ENCODE peak calls at places on chromosomes 3 and 15, in ten cellular contexts. K is hepatic stellate cell; H is AG10803; P is HuH-7; I is sciatic nerve; A is NCI-H2171; U is posterior cingulate gyrus; O is AG20443; X is activated effector memory CD4-positive, alpha-beta T cell treated with anti-CD3 and anti-CD28 coated beads, Interleukin-2, amount 50 U/mL, for 16 hours; T is T-helper 17 cell. B is an unnamed sample.

GRCh38 chr15:71465109-71465508 is 345.2 kb upstream of the NR2E3 start:
- DNase-seq in K (no peak), H (no peak), P (no peak), I (no peak), A (no peak), U (no peak), O (no peak), X (no peak), T (no peak), B (no peak)

GRCh38 chr15:28098360-28098765 is 752 bp downstream of the OCA2 start:
- DNase-seq in K (no peak), H (no peak), P (no peak), I (peak), A (peak), U (no peak), O (no peak), X (no peak), T (no peak), B (no peak)

GRCh38 chr3:73086071-73086494 is 24.6 kb downstream of the EBLN2 start:
- DNase-seq in K (peak), H (peak), P (peak), I (peak), A (peak), U (peak), O (peak), X (peak), T (peak), B (peak)

GRCh38 chr3:195129644-195130492 is 141.1 kb downstream of the XXYLT1 start:
- DNase-seq in K (no peak), H (no peak), P (no peak), I (no peak), A (no peak), U (no peak), O (no peak), X (peak), T (no peak), B (no peak)

GRCh38 chr3:82707035-82707434 is 945.6 kb upstream of the GBE1 start:
- DNase-seq in K (no peak), H (no peak), P (no peak), I (no peak), A (no peak), U (no peak), O (no peak), X (no peak), T (no peak), B (no peak)

GRCh38 chr3:110518031-110518430 is 553.6 kb upstream of the NECTIN3 start:
- DNase-seq in K (no peak), H (no peak), P (no peak), I (no peak), A (no peak), U (no peak), O (no peak), X (no peak), T (no peak), B (no peak)

GRCh38 chr15:30990451-30991300 is 752 bp downstream of the MTMR10 start:
- DNase-seq in K (no peak), H (peak), P (no peak), I (no peak), A (no peak), U (no peak), O (peak), X (no peak), T (no peak), B (no peak)

GRCh38 chr3:114624676-114625181 is 330.9 kb downstream of the TIGIT start:
- DNase-seq in K (peak), H (peak), P (peak), I (peak), A (no peak), U (peak), O (peak), X (no peak), T (no peak), B (peak)

GRCh38 chr15:100537326-100537725 is 8.6 kb upstream of the CERS3 start:
- DNase-seq in K (no peak), H (no peak), P (no peak), I (no peak), A (no peak), U (no peak), O (no peak), X (no peak), T (no peak), B (no peak)

GRCh38 chr3:183710231-183710630 is 12.6 kb downstream of the YEATS2 start:
- DNase-seq in K (no peak), H (no peak), P (no peak), I (no peak), A (no peak), U (no peak), O (no peak), X (no peak), T (no peak), B (no peak)

GRCh38 chr3:36944012-36944640 is 728 bp downstream of the TRANK1 start:
- DNase-seq in K (peak), H (peak), P (peak), I (peak), A (no peak), U (peak), O (peak), X (peak), T (peak), B (peak)

GRCh38 chr3:106814231-106814630 is 563.0 kb upstream of the CCDC54 start:
- DNase-seq in K (no peak), H (peak), P (no peak), I (no peak), A (no peak), U (peak), O (peak), X (no peak), T (no peak), B (peak)

GRCh38 chr3:60250810-60251209 is 1000.4 kb downstream of the FHIT start:
- DNase-seq in K (no peak), H (no peak), P (no peak), I (no peak), A (no peak), U (no peak), O (no peak), X (no peak), T (no peak), B (no peak)

GRCh38 chr3:58464875-58465274 is 27.0 kb upstream of the KCTD6 start:
- DNase-seq in K (no peak), H (no peak), P (no peak), I (no peak), A (no peak), U (no peak), O (no peak), X (no peak), T (no peak), B (no peak)

GRCh38 chr15:94509259-94509658 is 277.9 kb downstream of the MCTP2 start:
- DNase-seq in K (no peak), H (no peak), P (no peak), I (no peak), A (no peak), U (no peak), O (no peak), X (no peak), T (no peak), B (no peak)

GRCh38 chr3:53150247-53151085 is 10.5 kb upstream of the PRKCD start:
- DNase-seq in K (no peak), H (peak), P (no peak), I (no peak), A (no peak), U (no peak), O (no peak), X (no peak), T (no peak), B (peak)

GRCh38 chr15:71218272-71218805 is 103.1 kb downstream of the THSD4 start:
- DNase-seq in K (no peak), H (no peak), P (no peak), I (no peak), A (no peak), U (no peak), O (no peak), X (no peak), T (no peak), B (no peak)

GRCh38 chr3:42262525-42262924 is 3.5 kb downstream of the CCK start:
- DNase-seq in K (no peak), H (peak), P (no peak), I (no peak), A (no peak), U (no peak), O (peak), X (no peak), T (no peak), B (no peak)

GRCh38 chr3:193878051-193878838 is 257.7 kb upstream of the HES1 start:
- DNase-seq in K (no peak), H (no peak), P (no peak), I (no peak), A (no peak), U (no peak), O (no peak), X (no peak), T (no peak), B (no peak)